ENCODE peak calls at places on chromosomes 1 and 21, in six cellular contexts. A is retina, K is NCI-H1417 treated with DMSO at 0.1 percent for 48 hours, S is retinal pigment epithelial cell, M is mesenteric fat pad, T is stomach. E is an unnamed sample.

GRCh38 chr1:183562701-183563100 is 27.6 kb downstream of the NCF2 start:
- DNase-seq in A (no peak), K (no peak), S (no peak), M (no peak), T (no peak), E (no peak)

GRCh38 chr1:6180578-6181311 is 624 bp upstream of the CHD5 start:
- DNase-seq in A (peak), K (no peak), S (no peak), M (no peak), T (no peak), E (no peak)

GRCh38 chr1:94927405-94928175 is 680 bp upstream of the CNN3 start:
- DNase-seq in A (peak), K (no peak), S (no peak), M (no peak), T (no peak), E (no peak)

GRCh38 chr1:162412002-162412401 is at the start of gene SH2D1B:
- DNase-seq in A (no peak), K (no peak), S (no peak), M (no peak), T (no peak), E (no peak)

GRCh38 chr1:62588000-62588399 is 9.3 kb upstream of the ANGPTL3 start:
- DNase-seq in A (no peak), K (no peak), S (no peak), M (no peak), T (no peak), E (no peak)

GRCh38 chr1:30372792-30373433 is 350.5 kb downstream of the MATN1 start:
- DNase-seq in A (peak), K (no peak), S (no peak), M (peak), T (peak), E (no peak)

GRCh38 chr1:30569384-30569783 is 154.0 kb downstream of the MATN1 start:
- DNase-seq in A (no peak), K (no peak), S (no peak), M (no peak), T (no peak), E (no peak)

GRCh38 chr1:214615871-214616270 is 12.9 kb downstream of the CENPF start:
- DNase-seq in A (no peak), K (no peak), S (no peak), M (no peak), T (no peak), E (no peak)

GRCh38 chr1:25785321-25786067 is 14.5 kb upstream of the SELENON start:
- DNase-seq in A (no peak), K (no peak), S (no peak), M (no peak), T (no peak), E (no peak)

GRCh38 chr21:32844653-32845443 is 73.3 kb upstream of the PAXBP1 start:
- DNase-seq in A (peak), K (no peak), S (peak), M (no peak), T (no peak), E (no peak)

GRCh38 chr1:165826565-165826964 is 849 bp upstream of the UCK2 start:
- DNase-seq in A (peak), K (no peak), S (no peak), M (no peak), T (no peak), E (no peak)

GRCh38 chr1:222654849-222655248 is 37.0 kb downstream of the MIA3 start:
- DNase-seq in A (no peak), K (no peak), S (no peak), M (no peak), T (peak), E (peak)

GRCh38 chr1:6053206-6053546 is 7.5 kb downstream of the KCNAB2 start:
- DNase-seq in A (no peak), K (no peak), S (no peak), M (no peak), T (no peak), E (no peak)

GRCh38 chr1:12409676-12410075 is 179.8 kb downstream of the VPS13D start:
- DNase-seq in A (no peak), K (no peak), S (no peak), M (no peak), T (no peak), E (no peak)